ENCODE peak calls at places on chromosomes 5 and 9, in seven cellular contexts. J, U, R, K, Y, X and T are unnamed samples.

GRCh38 chr9:14140121-14140520 is 173.8 kb downstream of the NFIB start:
- DNase-seq in J (no peak), X (no peak), R (no peak), U (no peak), Y (no peak), K (no peak), T (no peak)

GRCh38 chr5:155815248-155815647 is 511.7 kb upstream of the SGCD start:
- DNase-seq in J (no peak), X (no peak), U (no peak), K (no peak), R (no peak), Y (no peak), T (no peak)

GRCh38 chr5:671459-672328 is 21.5 kb downstream of the TPPP start:
- DNase-seq in R (peak; percentile 72), X (peak; percentile 89), K (peak; percentile 87), U (peak; percentile 80), J (peak; percentile 49), Y (peak; percentile 73), T (no peak)

GRCh38 chr9:121944741-121945191 is 148.3 kb downstream of the TTLL11 start:
- DNase-seq in U (no peak), J (peak; percentile 81), K (no peak), X (no peak), Y (no peak), R (no peak), T (no peak)

GRCh38 chr9:96423985-96424336 is 5.8 kb upstream of the ZNF367 start:
- DNase-seq in Y (no peak), R (no peak), U (no peak), K (no peak), J (no peak), X (no peak), T (no peak)

GRCh38 chr5:6875376-6875775 is 162.1 kb downstream of the TENT4A start:
- DNase-seq in R (no peak), X (no peak), J (no peak), Y (no peak), U (no peak), K (no peak), T (peak; percentile 83)

GRCh38 chr5:146890733-146891440 is 12.3 kb upstream of the PPP2R2B start:
- DNase-seq in R (no peak), J (no peak), X (no peak), K (no peak), U (no peak), Y (no peak), T (no peak)

GRCh38 chr9:14987858-14988257 is 77.6 kb upstream of the FREM1 start:
- DNase-seq in J (no peak), U (no peak), R (no peak), X (no peak), K (no peak), Y (no peak), T (no peak)

GRCh38 chr5:152376871-152377270 is 28.2 kb downstream of the NMUR2 start:
- DNase-seq in R (no peak), Y (no peak), J (no peak), U (no peak), X (no peak), K (no peak), T (no peak)

DNA sequence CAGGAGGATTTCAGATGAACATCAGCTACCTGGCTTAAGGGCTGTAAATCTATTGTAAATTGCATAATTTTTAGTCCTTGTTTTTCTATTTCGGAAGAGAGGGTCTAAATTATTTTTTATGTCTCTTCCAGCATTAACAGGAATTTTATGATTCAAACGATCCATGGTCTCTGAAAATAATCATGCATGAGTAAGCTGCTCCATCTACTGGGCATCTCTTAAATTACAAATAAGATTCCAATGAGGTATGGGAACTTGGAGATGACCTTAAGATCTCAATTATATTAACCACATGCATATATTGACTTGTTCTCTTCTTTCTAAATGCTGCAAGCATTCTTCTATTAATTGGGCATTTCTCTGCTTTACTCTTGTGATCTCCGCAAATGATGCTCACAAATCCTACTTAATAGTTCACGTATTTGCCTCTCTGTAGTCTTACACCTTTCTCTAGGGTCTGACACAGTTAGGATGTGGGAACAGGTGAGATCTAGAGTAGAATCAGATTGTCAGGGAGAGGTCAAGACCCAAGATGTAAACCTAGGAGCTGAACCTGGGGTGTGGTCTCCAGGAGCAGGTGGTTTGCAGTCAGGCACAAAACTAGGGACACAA is 86.9 kb downstream of the NUDT12 start:
- DNase-seq in J (peak; percentile 40), U (no peak), X (no peak), K (no peak), Y (no peak), R (no peak), T (no peak)
- H3K27ac ChIP-seq in J (no peak overlapping the region), U (no peak overlapping the region), X (no peak overlapping the region), K (no peak overlapping the region), Y (no peak overlapping the region), R (no peak overlapping the region), T (no peak overlapping the region)

GRCh38 chr5:122310886-122311285 is 1.2 kb upstream of the SNCAIP start:
- DNase-seq in Y (no peak), K (no peak), U (peak; percentile 25), R (no peak), X (no peak), J (no peak), T (no peak)

GRCh38 chr5:122311888-122312669 is at the start of gene SNCAIP:
- DNase-seq in J (no peak), X (peak; percentile 84), K (peak; percentile 75), R (peak; percentile 39), U (peak; percentile 75), Y (peak; percentile 32), T (no peak)

GRCh38 chr5:122313001-122313402 is 965 bp downstream of the SNCAIP start:
- DNase-seq in K (peak; percentile 65), Y (no peak), X (no peak), U (peak; percentile 33), J (no peak), R (no peak), T (no peak)

GRCh38 chr5:122312670-122312988 is 592 bp downstream of the SNCAIP start:
- DNase-seq in X (peak; percentile 83), R (peak; percentile 13), K (peak; percentile 66), J (no peak), Y (no peak), U (peak; percentile 60), T (no peak)

DNA sequence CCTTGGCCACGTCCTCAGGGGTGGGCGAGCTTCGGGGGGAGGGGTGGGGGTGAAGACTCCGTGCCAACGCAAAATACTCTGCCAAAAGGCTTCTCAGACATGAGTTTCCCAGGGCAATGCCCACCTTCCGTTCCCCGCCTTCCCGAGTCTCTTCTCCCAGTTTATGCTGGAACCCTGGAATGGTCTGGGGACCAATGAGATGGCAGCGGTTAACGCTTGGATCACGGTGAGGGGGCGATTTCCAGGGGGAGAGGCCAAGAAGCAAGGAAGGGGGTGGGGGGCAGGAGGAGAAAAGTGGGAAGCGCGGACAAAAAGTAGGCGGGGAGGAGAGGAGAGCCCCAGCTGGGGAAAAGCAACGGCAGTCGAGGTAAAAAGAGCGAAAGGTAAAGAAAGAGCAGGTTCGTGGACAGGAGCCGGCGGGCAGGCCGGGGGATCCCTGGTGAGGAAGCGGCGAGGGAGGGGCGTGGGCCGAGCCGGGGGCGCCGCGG is 593 bp upstream of the SNCAIP start:
- DNase-seq in J (no peak), X (peak; percentile 79), U (peak; percentile 58), K (no peak), R (no peak), Y (no peak), T (no peak)
- H3K4me3 ChIP-seq in J (no peak overlapping the region), X (peak overlapping the region; percentile 69), U (peak overlapping the region; percentile 86), K (peak overlapping the region; percentile 44), R (peak overlapping the region; percentile 76), Y (peak overlapping the region; percentile 66), T (peak overlapping the region; percentile 81)

DNA sequence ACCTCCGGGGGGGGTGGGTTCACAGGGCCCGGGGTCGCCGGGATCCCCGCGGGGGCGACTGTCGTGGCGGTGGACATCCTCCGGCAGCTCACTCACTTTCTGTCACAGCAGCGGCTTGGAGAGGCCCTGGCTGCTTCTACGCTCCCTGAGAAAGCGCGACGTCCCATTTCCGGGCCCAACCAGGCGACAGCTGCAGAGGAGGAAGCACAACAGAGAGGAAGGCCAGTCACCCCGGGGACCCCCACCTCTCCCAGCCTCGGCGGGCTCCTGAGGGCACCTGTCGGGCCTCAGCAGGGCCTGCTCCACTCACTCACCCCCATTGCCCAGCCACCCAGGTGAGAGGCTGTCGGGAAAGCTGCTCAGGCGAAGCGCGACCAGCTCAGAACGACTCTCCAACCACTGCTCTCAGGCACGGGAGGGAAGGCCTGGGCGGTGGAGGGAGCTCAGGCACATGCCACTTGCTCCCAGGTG is 14.4 kb downstream of the BRD3 start:
- DNase-seq in R (peak; percentile 11), J (no peak), X (peak; percentile 71), U (no peak), Y (no peak), K (no peak), T (no peak)
- H3K27ac ChIP-seq in R (no peak overlapping the region), J (no peak overlapping the region), X (no peak overlapping the region), U (no peak overlapping the region), Y (peak overlapping the region; percentile 1), K (no peak overlapping the region), T (no peak overlapping the region)

GRCh38 chr5:159095218-159095617 is 4.5 kb downstream of the EBF1 start:
- DNase-seq in R (no peak), X (peak; percentile 85), K (no peak), Y (no peak), U (no peak), J (no peak), T (no peak)

GRCh38 chr5:159095882-159096554 is 3.7 kb downstream of the EBF1 start:
- DNase-seq in K (no peak), R (no peak), J (no peak), X (no peak), Y (no peak), U (no peak), T (no peak)

GRCh38 chr5:159092288-159092687 is 7.4 kb downstream of the EBF1 start:
- DNase-seq in J (no peak), K (no peak), R (no peak), X (no peak), U (no peak), Y (no peak), T (no peak)

GRCh38 chr5:159096555-159097460 is 2.9 kb downstream of the EBF1 start:
- DNase-seq in X (peak; percentile 81), Y (no peak), K (no peak), J (peak; percentile 15), U (no peak), R (no peak), T (no peak)

DNA sequence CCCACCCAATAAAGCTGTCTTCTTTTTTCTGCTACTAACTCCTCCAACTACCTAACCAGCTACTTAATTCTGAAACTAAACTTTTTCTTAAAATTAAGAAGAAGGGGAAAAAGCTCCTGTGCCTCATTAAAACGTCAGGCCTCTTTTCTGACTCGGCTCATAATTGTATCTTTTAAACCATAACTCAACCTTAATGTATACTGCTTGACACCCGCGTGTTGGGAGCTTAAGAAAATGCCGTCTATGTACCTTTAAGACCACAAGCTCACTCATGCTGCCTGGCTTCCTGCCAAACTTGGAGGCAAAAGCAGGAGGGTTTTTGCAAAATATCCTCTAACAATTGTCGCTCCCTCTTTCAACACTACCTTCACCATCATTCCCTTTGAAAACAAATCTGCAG is 5.0 kb downstream of the EBF1 start:
- DNase-seq in R (peak; percentile 71), Y (no peak), X (peak; percentile 93), U (peak; percentile 61), K (no peak), J (peak; percentile 92), T (no peak)
- H3K4me3 ChIP-seq in R (peak overlapping the region; percentile 84), Y (no peak overlapping the region), X (peak overlapping the region; percentile 57), U (peak overlapping the region; percentile 22), K (peak overlapping the region; percentile 14), J (peak overlapping the region; percentile 58), T (peak overlapping the region; percentile 54)

DNA sequence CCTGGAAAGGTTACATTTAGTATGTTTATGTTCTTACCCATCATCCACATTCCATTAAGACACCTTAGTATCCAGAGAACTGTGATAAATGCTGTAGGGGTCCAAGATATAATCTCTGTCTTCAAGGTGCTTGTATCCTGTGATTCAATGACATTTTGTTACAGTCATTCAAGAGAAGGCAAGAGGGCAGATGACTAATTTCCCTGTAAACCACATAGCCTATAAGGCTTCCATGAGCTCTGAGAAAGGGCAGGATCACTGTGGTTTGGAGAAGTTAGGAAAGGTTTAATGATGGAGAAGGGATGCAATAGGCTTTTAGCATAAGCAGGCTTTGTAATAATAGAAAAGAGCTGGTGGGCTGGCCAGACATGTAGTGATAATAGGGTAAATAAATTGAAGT is 40.0 kb downstream of the PAPPA start:
- DNase-seq in U (no peak), R (no peak), J (no peak), Y (no peak), X (no peak), K (no peak), T (no peak)
- H3K27ac ChIP-seq in U (no peak overlapping the region), R (no peak overlapping the region), J (no peak overlapping the region), Y (no peak overlapping the region), X (no peak overlapping the region), K (no peak overlapping the region), T (no peak overlapping the region)